ENCODE peak calls at places on chromosomes 4 and X, in four cellular contexts. One of them, this sample, is unnamed.
A peak's percentile ranks its signal among the peaks of the same experiment; 100 is the strongest.

GRCh38 chr4:125728568-125728967 is 413.8 kb downstream of the FAT4 start:
- DNase-seq in NCI-H1105: no peak
- DNase-seq in NCI-H1092 treated with DMSO at 0.1 percent for 48 hours: no peak
- DNase-seq in astrocyte of the spinal cord: peak; percentile 95
- DNase-seq in this sample: peak; percentile 15

GRCh38 chrX:45017946-45018345 is 145.0 kb downstream of the KDM6A start:
- DNase-seq in NCI-H1105: no peak
- DNase-seq in astrocyte of the spinal cord: no peak
- DNase-seq in NCI-H1092 treated with DMSO at 0.1 percent for 48 hours: no peak
- DNase-seq in this sample: no peak

GRCh38 chr4:168569066-168569908 is 72.4 kb downstream of the PALLD start:
- DNase-seq in astrocyte of the spinal cord: no peak
- DNase-seq in NCI-H1105: no peak
- DNase-seq in NCI-H1092 treated with DMSO at 0.1 percent for 48 hours: no peak
- DNase-seq in this sample: peak; percentile 68

GRCh38 chr4:25401066-25401465 is 24.0 kb downstream of the ANAPC4 start:
- DNase-seq in NCI-H1092 treated with DMSO at 0.1 percent for 48 hours: no peak
- DNase-seq in astrocyte of the spinal cord: peak; percentile 27
- DNase-seq in NCI-H1105: no peak
- DNase-seq in this sample: peak; percentile 14

GRCh38 chr4:153448003-153448731 is 18.0 kb upstream of the TMEM131L start:
- DNase-seq in NCI-H1105: peak; percentile 13
- DNase-seq in astrocyte of the spinal cord: peak; percentile 36
- DNase-seq in NCI-H1092 treated with DMSO at 0.1 percent for 48 hours: peak; percentile 51
- DNase-seq in this sample: no peak

GRCh38 chr4:70844180-70844579 is 4.5 kb upstream of the GRSF1 start:
- DNase-seq in NCI-H1092 treated with DMSO at 0.1 percent for 48 hours: no peak
- DNase-seq in astrocyte of the spinal cord: no peak
- DNase-seq in NCI-H1105: no peak
- DNase-seq in this sample: no peak

GRCh38 chrX:73977542-73978169 is 326.3 kb upstream of the ZCCHC13 start:
- DNase-seq in NCI-H1105: no peak
- DNase-seq in NCI-H1092 treated with DMSO at 0.1 percent for 48 hours: no peak
- DNase-seq in astrocyte of the spinal cord: peak; percentile 36
- DNase-seq in this sample: no peak

GRCh38 chrX:153708415-153708814 is 15.8 kb downstream of the BCAP31 start:
- DNase-seq in NCI-H1105: no peak
- DNase-seq in NCI-H1092 treated with DMSO at 0.1 percent for 48 hours: no peak
- DNase-seq in astrocyte of the spinal cord: peak; percentile 77
- DNase-seq in this sample: peak; percentile 81

GRCh38 chr4:119116925-119117900 is 18.4 kb upstream of the MYOZ2 start:
- DNase-seq in NCI-H1092 treated with DMSO at 0.1 percent for 48 hours: no peak
- DNase-seq in astrocyte of the spinal cord: no peak
- DNase-seq in NCI-H1105: no peak
- DNase-seq in this sample: no peak

GRCh38 chr4:183405371-183405770 is 39.1 kb upstream of the CDKN2AIP start:
- DNase-seq in NCI-H1092 treated with DMSO at 0.1 percent for 48 hours: no peak
- DNase-seq in NCI-H1105: no peak
- DNase-seq in astrocyte of the spinal cord: no peak
- DNase-seq in this sample: no peak

GRCh38 chr4:41133619-41134018 is 80.7 kb downstream of the APBB2 start:
- DNase-seq in NCI-H1092 treated with DMSO at 0.1 percent for 48 hours: no peak
- DNase-seq in astrocyte of the spinal cord: no peak
- DNase-seq in NCI-H1105: no peak
- DNase-seq in this sample: no peak

GRCh38 chr4:54484361-54484760 is 173.4 kb upstream of the KIT start:
- DNase-seq in astrocyte of the spinal cord: no peak
- DNase-seq in NCI-H1092 treated with DMSO at 0.1 percent for 48 hours: peak; percentile 5
- DNase-seq in NCI-H1105: peak; percentile 73
- DNase-seq in this sample: no peak

GRCh38 chr4:24988776-24989175 is 42.0 kb downstream of the LGI2 start:
- DNase-seq in NCI-H1092 treated with DMSO at 0.1 percent for 48 hours: peak; percentile 9
- DNase-seq in astrocyte of the spinal cord: no peak
- DNase-seq in NCI-H1105: no peak
- DNase-seq in this sample: peak; percentile 30

GRCh38 chr4:185783574-185783973 is 28.4 kb downstream of the SORBS2 start:
- DNase-seq in NCI-H1105: no peak
- DNase-seq in NCI-H1092 treated with DMSO at 0.1 percent for 48 hours: no peak
- DNase-seq in astrocyte of the spinal cord: no peak
- DNase-seq in this sample: no peak

GRCh38 chr4:6198768-6199343 is 1.5 kb downstream of the JAKMIP1 start:
- DNase-seq in astrocyte of the spinal cord: no peak
- DNase-seq in NCI-H1105: peak; percentile 14
- DNase-seq in NCI-H1092 treated with DMSO at 0.1 percent for 48 hours: peak; percentile 13
- DNase-seq in this sample: peak; percentile 9

GRCh38 chrX:14896273-14896672 is 23.1 kb downstream of the MOSPD2 start:
- DNase-seq in NCI-H1105: no peak
- DNase-seq in NCI-H1092 treated with DMSO at 0.1 percent for 48 hours: no peak
- DNase-seq in astrocyte of the spinal cord: no peak
- DNase-seq in this sample: no peak

GRCh38 chr4:183326853-183327252 is 4.6 kb upstream of the CLDN24 start:
- DNase-seq in astrocyte of the spinal cord: peak; percentile 25
- DNase-seq in NCI-H1105: no peak
- DNase-seq in NCI-H1092 treated with DMSO at 0.1 percent for 48 hours: no peak
- DNase-seq in this sample: no peak

GRCh38 chr4:184588893-184589292 is 60.4 kb downstream of the CASP3 start:
- DNase-seq in NCI-H1092 treated with DMSO at 0.1 percent for 48 hours: no peak
- DNase-seq in astrocyte of the spinal cord: peak; percentile 53
- DNase-seq in NCI-H1105: no peak
- DNase-seq in this sample: no peak

GRCh38 chrX:22095306-22095705 is 63.2 kb downstream of the PHEX start:
- DNase-seq in astrocyte of the spinal cord: peak; percentile 41
- DNase-seq in NCI-H1092 treated with DMSO at 0.1 percent for 48 hours: no peak
- DNase-seq in NCI-H1105: no peak
- DNase-seq in this sample: no peak

GRCh38 chrX:22081475-22082092 is 49.5 kb downstream of the PHEX start:
- DNase-seq in NCI-H1105: no peak
- DNase-seq in astrocyte of the spinal cord: peak; percentile 59
- DNase-seq in NCI-H1092 treated with DMSO at 0.1 percent for 48 hours: no peak
- DNase-seq in this sample: peak; percentile 63

GRCh38 chr4:179893967-179894590 is 2349.1 kb upstream of the TENM3 start:
- DNase-seq in NCI-H1105: no peak
- DNase-seq in NCI-H1092 treated with DMSO at 0.1 percent for 48 hours: no peak
- DNase-seq in astrocyte of the spinal cord: no peak
- DNase-seq in this sample: no peak

GRCh38 chr4:108168213-108168671 is 490 bp downstream of the LEF1 start:
- DNase-seq in NCI-H1105: no peak
- DNase-seq in astrocyte of the spinal cord: peak; percentile 60
- DNase-seq in NCI-H1092 treated with DMSO at 0.1 percent for 48 hours: peak; percentile 7
- DNase-seq in this sample: no peak

GRCh38 chr4:85152490-85152889 is 186.0 kb upstream of the WDFY3 start:
- DNase-seq in astrocyte of the spinal cord: no peak
- DNase-seq in NCI-H1105: no peak
- DNase-seq in NCI-H1092 treated with DMSO at 0.1 percent for 48 hours: no peak
- DNase-seq in this sample: no peak

GRCh38 chr4:8559524-8560264 is 20.5 kb upstream of the GPR78 start:
- DNase-seq in astrocyte of the spinal cord: no peak
- DNase-seq in NCI-H1105: no peak
- DNase-seq in NCI-H1092 treated with DMSO at 0.1 percent for 48 hours: no peak
- DNase-seq in this sample: no peak

GRCh38 chr4:4672397-4672796 is 130.5 kb upstream of the STX18 start:
- DNase-seq in astrocyte of the spinal cord: no peak
- DNase-seq in NCI-H1092 treated with DMSO at 0.1 percent for 48 hours: no peak
- DNase-seq in NCI-H1105: no peak
- DNase-seq in this sample: no peak

GRCh38 chr4:57410331-57411052 is 300.3 kb upstream of the IGFBP7 start:
- DNase-seq in NCI-H1092 treated with DMSO at 0.1 percent for 48 hours: no peak
- DNase-seq in NCI-H1105: no peak
- DNase-seq in astrocyte of the spinal cord: no peak
- DNase-seq in this sample: no peak

GRCh38 chr4:100581337-100581736 is 63.5 kb upstream of the EMCN start:
- DNase-seq in NCI-H1092 treated with DMSO at 0.1 percent for 48 hours: no peak
- DNase-seq in astrocyte of the spinal cord: no peak
- DNase-seq in NCI-H1105: no peak
- DNase-seq in this sample: peak; percentile 1

GRCh38 chrX:24148118-24148517 is 1.4 kb upstream of the ZFX start:
- DNase-seq in NCI-H1092 treated with DMSO at 0.1 percent for 48 hours: no peak
- DNase-seq in astrocyte of the spinal cord: peak; percentile 29
- DNase-seq in NCI-H1105: no peak
- DNase-seq in this sample: no peak

GRCh38 chrX:150574824-150575409 is 6.5 kb downstream of the MTM1 start:
- DNase-seq in NCI-H1092 treated with DMSO at 0.1 percent for 48 hours: no peak
- DNase-seq in NCI-H1105: no peak
- DNase-seq in astrocyte of the spinal cord: no peak
- DNase-seq in this sample: no peak

GRCh38 chr4:52984469-52984868 is 122.4 kb downstream of the RASL11B start:
- DNase-seq in NCI-H1092 treated with DMSO at 0.1 percent for 48 hours: no peak
- DNase-seq in NCI-H1105: no peak
- DNase-seq in astrocyte of the spinal cord: no peak
- DNase-seq in this sample: no peak

GRCh38 chrX:111515298-111515697 is 3.9 kb downstream of the SERTM2 start:
- DNase-seq in NCI-H1105: no peak
- DNase-seq in astrocyte of the spinal cord: no peak
- DNase-seq in NCI-H1092 treated with DMSO at 0.1 percent for 48 hours: no peak
- DNase-seq in this sample: no peak

GRCh38 chr4:168830777-168831512 is 179.1 kb downstream of the CBR4 start:
- DNase-seq in astrocyte of the spinal cord: peak; percentile 53
- DNase-seq in NCI-H1105: no peak
- DNase-seq in NCI-H1092 treated with DMSO at 0.1 percent for 48 hours: no peak
- DNase-seq in this sample: no peak

GRCh38 chr4:129747756-129748155 is 651.8 kb downstream of the C4orf33 start:
- DNase-seq in astrocyte of the spinal cord: no peak
- DNase-seq in NCI-H1092 treated with DMSO at 0.1 percent for 48 hours: peak; percentile 34
- DNase-seq in NCI-H1105: peak; percentile 38
- DNase-seq in this sample: no peak

GRCh38 chr4:169092889-169093522 is 83.0 kb upstream of the CBR4 start:
- DNase-seq in NCI-H1092 treated with DMSO at 0.1 percent for 48 hours: no peak
- DNase-seq in astrocyte of the spinal cord: no peak
- DNase-seq in NCI-H1105: no peak
- DNase-seq in this sample: no peak

GRCh38 chr4:100736651-100737450 is 219.0 kb upstream of the EMCN start:
- DNase-seq in astrocyte of the spinal cord: peak; percentile 92
- DNase-seq in NCI-H1092 treated with DMSO at 0.1 percent for 48 hours: no peak
- DNase-seq in NCI-H1105: no peak
- DNase-seq in this sample: peak; percentile 26

GRCh38 chrX:150352581-150352980 is 10.5 kb upstream of the MAMLD1 start:
- DNase-seq in NCI-H1105: no peak
- DNase-seq in astrocyte of the spinal cord: no peak
- DNase-seq in NCI-H1092 treated with DMSO at 0.1 percent for 48 hours: no peak
- DNase-seq in this sample: no peak

GRCh38 chr4:112190684-112191083 is 40.9 kb upstream of the AP1AR start:
- DNase-seq in astrocyte of the spinal cord: no peak
- DNase-seq in NCI-H1105: no peak
- DNase-seq in NCI-H1092 treated with DMSO at 0.1 percent for 48 hours: no peak
- DNase-seq in this sample: no peak

GRCh38 chr4:23884261-23884660 is 5.6 kb downstream of the PPARGC1A start:
- DNase-seq in astrocyte of the spinal cord: no peak
- DNase-seq in NCI-H1105: no peak
- DNase-seq in NCI-H1092 treated with DMSO at 0.1 percent for 48 hours: no peak
- DNase-seq in this sample: no peak

GRCh38 chr4:7698586-7698985 is 241.1 kb downstream of the AFAP1 start:
- DNase-seq in astrocyte of the spinal cord: no peak
- DNase-seq in NCI-H1092 treated with DMSO at 0.1 percent for 48 hours: no peak
- DNase-seq in NCI-H1105: no peak
- DNase-seq in this sample: no peak